ENCODE peak calls at places on chromosomes 13 and 19, in nine cellular contexts. One of them, this sample, is unnamed.

GRCh38 chr13:26017932-26018690 is 33.7 kb downstream of the SHISA2 start:
- DNase-seq in GM19239: no peak
- DNase-seq in Right ventricle myocardium superior: no peak
- DNase-seq in osteocyte: no peak
- DNase-seq in nephron progenitor cell: no peak
- DNase-seq in uterus: no peak
- DNase-seq in cardiac fibroblast: peak
- DNase-seq in body of pancreas: no peak
- DNase-seq in A549: no peak
- DNase-seq in this sample: no peak

GRCh38 chr19:39407644-39408391 is 1.2 kb downstream of the ZFP36 start:
- DNase-seq in GM19239: no peak
- DNase-seq in Right ventricle myocardium superior: peak
- DNase-seq in osteocyte: no peak
- DNase-seq in nephron progenitor cell: no peak
- DNase-seq in uterus: peak
- DNase-seq in cardiac fibroblast: peak
- DNase-seq in body of pancreas: peak
- DNase-seq in A549: peak
- DNase-seq in this sample: peak

GRCh38 chr19:58330458-58330857 is 3.7 kb downstream of the ZSCAN22 start:
- DNase-seq in GM19239: no peak
- DNase-seq in Right ventricle myocardium superior: no peak
- DNase-seq in osteocyte: no peak
- DNase-seq in nephron progenitor cell: no peak
- DNase-seq in uterus: no peak
- DNase-seq in cardiac fibroblast: peak
- DNase-seq in body of pancreas: no peak
- DNase-seq in A549: no peak
- DNase-seq in this sample: no peak

GRCh38 chr19:56905616-56906015 is 65.1 kb upstream of the PEG3 start:
- DNase-seq in GM19239: no peak
- DNase-seq in Right ventricle myocardium superior: no peak
- DNase-seq in osteocyte: no peak
- DNase-seq in nephron progenitor cell: no peak
- DNase-seq in uterus: no peak
- DNase-seq in cardiac fibroblast: no peak
- DNase-seq in body of pancreas: no peak
- DNase-seq in A549: no peak
- DNase-seq in this sample: no peak

GRCh38 chr19:30073152-30074000 is 131.3 kb downstream of the URI1 start:
- DNase-seq in GM19239: no peak
- DNase-seq in Right ventricle myocardium superior: no peak
- DNase-seq in osteocyte: no peak
- DNase-seq in nephron progenitor cell: no peak
- DNase-seq in uterus: no peak
- DNase-seq in cardiac fibroblast: no peak
- DNase-seq in body of pancreas: no peak
- DNase-seq in A549: no peak
- DNase-seq in this sample: no peak

GRCh38 chr13:113319371-113319770 is 22.3 kb downstream of the LAMP1 start:
- DNase-seq in GM19239: no peak
- DNase-seq in Right ventricle myocardium superior: peak
- DNase-seq in osteocyte: no peak
- DNase-seq in nephron progenitor cell: no peak
- DNase-seq in uterus: no peak
- DNase-seq in cardiac fibroblast: no peak
- DNase-seq in body of pancreas: no peak
- DNase-seq in A549: no peak
- DNase-seq in this sample: no peak

GRCh38 chr13:30730526-30730925 is 4.8 kb upstream of the ALOX5AP start:
- DNase-seq in GM19239: no peak
- DNase-seq in Right ventricle myocardium superior: no peak
- DNase-seq in osteocyte: no peak
- DNase-seq in nephron progenitor cell: peak
- DNase-seq in uterus: no peak
- DNase-seq in cardiac fibroblast: no peak
- DNase-seq in body of pancreas: no peak
- DNase-seq in A549: no peak
- DNase-seq in this sample: no peak

GRCh38 chr19:54433697-54434096 is 15.3 kb upstream of the LENG8 start:
- DNase-seq in GM19239: no peak
- DNase-seq in Right ventricle myocardium superior: no peak
- DNase-seq in osteocyte: no peak
- DNase-seq in nephron progenitor cell: no peak
- DNase-seq in uterus: no peak
- DNase-seq in cardiac fibroblast: no peak
- DNase-seq in body of pancreas: no peak
- DNase-seq in A549: no peak
- DNase-seq in this sample: no peak

GRCh38 chr13:112588490-112589297 is 741 bp upstream of the TUBGCP3 start:
- DNase-seq in GM19239: no peak
- DNase-seq in Right ventricle myocardium superior: no peak
- DNase-seq in osteocyte: no peak
- DNase-seq in nephron progenitor cell: no peak
- DNase-seq in uterus: no peak
- DNase-seq in cardiac fibroblast: no peak
- DNase-seq in body of pancreas: peak
- DNase-seq in A549: no peak
- DNase-seq in this sample: no peak

GRCh38 chr13:84563611-84564010 is 681.3 kb upstream of the SLITRK1 start:
- DNase-seq in GM19239: no peak
- DNase-seq in Right ventricle myocardium superior: no peak
- DNase-seq in osteocyte: no peak
- DNase-seq in nephron progenitor cell: no peak
- DNase-seq in uterus: no peak
- DNase-seq in cardiac fibroblast: no peak
- DNase-seq in body of pancreas: peak
- DNase-seq in A549: no peak
- DNase-seq in this sample: no peak

GRCh38 chr19:34733266-34733825 is 697 bp upstream of the ZNF181 start:
- DNase-seq in GM19239: peak
- DNase-seq in Right ventricle myocardium superior: no peak
- DNase-seq in osteocyte: no peak
- DNase-seq in nephron progenitor cell: peak
- DNase-seq in uterus: no peak
- DNase-seq in cardiac fibroblast: no peak
- DNase-seq in body of pancreas: no peak
- DNase-seq in A549: no peak
- DNase-seq in this sample: peak

GRCh38 chr13:28636677-28637317 is 22.1 kb upstream of the POMP start:
- DNase-seq in GM19239: no peak
- DNase-seq in Right ventricle myocardium superior: peak
- DNase-seq in osteocyte: no peak
- DNase-seq in nephron progenitor cell: peak
- DNase-seq in uterus: no peak
- DNase-seq in cardiac fibroblast: peak
- DNase-seq in body of pancreas: peak
- DNase-seq in A549: peak
- DNase-seq in this sample: peak

GRCh38 chr19:10683582-10683981 is 17.7 kb upstream of the QTRT1 start:
- DNase-seq in GM19239: no peak
- DNase-seq in Right ventricle myocardium superior: no peak
- DNase-seq in osteocyte: no peak
- DNase-seq in nephron progenitor cell: no peak
- DNase-seq in uterus: no peak
- DNase-seq in cardiac fibroblast: no peak
- DNase-seq in body of pancreas: no peak
- DNase-seq in A549: no peak
- DNase-seq in this sample: no peak

GRCh38 chr13:41601718-41602445 is 144.5 kb downstream of the RGCC start:
- DNase-seq in GM19239: no peak
- DNase-seq in Right ventricle myocardium superior: no peak
- DNase-seq in osteocyte: no peak
- DNase-seq in nephron progenitor cell: no peak
- DNase-seq in uterus: no peak
- DNase-seq in cardiac fibroblast: peak
- DNase-seq in body of pancreas: no peak
- DNase-seq in A549: no peak
- DNase-seq in this sample: no peak

GRCh38 chr19:8363803-8364771 is at the start of gene ANGPTL4:
- DNase-seq in GM19239: no peak
- DNase-seq in Right ventricle myocardium superior: peak
- DNase-seq in osteocyte: peak
- DNase-seq in nephron progenitor cell: peak
- DNase-seq in uterus: peak
- DNase-seq in cardiac fibroblast: peak
- DNase-seq in body of pancreas: peak
- DNase-seq in A549: peak
- DNase-seq in this sample: no peak

GRCh38 chr13:74305876-74306275 is 171.7 kb upstream of the KLF12 start:
- DNase-seq in GM19239: no peak
- DNase-seq in Right ventricle myocardium superior: no peak
- DNase-seq in osteocyte: no peak
- DNase-seq in nephron progenitor cell: no peak
- DNase-seq in uterus: no peak
- DNase-seq in cardiac fibroblast: no peak
- DNase-seq in body of pancreas: no peak
- DNase-seq in A549: no peak
- DNase-seq in this sample: no peak

GRCh38 chr13:83536941-83537340 is 345.3 kb downstream of the SLITRK1 start:
- DNase-seq in GM19239: no peak
- DNase-seq in Right ventricle myocardium superior: no peak
- DNase-seq in osteocyte: no peak
- DNase-seq in nephron progenitor cell: no peak
- DNase-seq in uterus: no peak
- DNase-seq in cardiac fibroblast: no peak
- DNase-seq in body of pancreas: no peak
- DNase-seq in A549: no peak
- DNase-seq in this sample: no peak

GRCh38 chr13:75310005-75310580 is 171.9 kb downstream of the TBC1D4 start:
- DNase-seq in GM19239: no peak
- DNase-seq in Right ventricle myocardium superior: no peak
- DNase-seq in osteocyte: no peak
- DNase-seq in nephron progenitor cell: no peak
- DNase-seq in uterus: no peak
- DNase-seq in cardiac fibroblast: no peak
- DNase-seq in body of pancreas: no peak
- DNase-seq in A549: no peak
- DNase-seq in this sample: no peak

GRCh38 chr19:18091217-18091608 is 4.5 kb upstream of the IL12RB1 start:
- DNase-seq in GM19239: peak
- DNase-seq in Right ventricle myocardium superior: peak
- DNase-seq in osteocyte: no peak
- DNase-seq in nephron progenitor cell: no peak
- DNase-seq in uterus: no peak
- DNase-seq in cardiac fibroblast: no peak
- DNase-seq in body of pancreas: peak
- DNase-seq in A549: no peak
- DNase-seq in this sample: peak

GRCh38 chr13:113413898-113414282 is 39.4 kb downstream of the ADPRHL1 start:
- DNase-seq in GM19239: no peak
- DNase-seq in Right ventricle myocardium superior: peak
- DNase-seq in osteocyte: no peak
- DNase-seq in nephron progenitor cell: no peak
- DNase-seq in uterus: no peak
- DNase-seq in cardiac fibroblast: no peak
- DNase-seq in body of pancreas: no peak
- DNase-seq in A549: no peak
- DNase-seq in this sample: no peak

GRCh38 chr13:113655358-113656014 is 2.5 kb downstream of the ATP4B start:
- DNase-seq in GM19239: no peak
- DNase-seq in Right ventricle myocardium superior: peak
- DNase-seq in osteocyte: no peak
- DNase-seq in nephron progenitor cell: no peak
- DNase-seq in uterus: no peak
- DNase-seq in cardiac fibroblast: no peak
- DNase-seq in body of pancreas: peak
- DNase-seq in A549: no peak
- DNase-seq in this sample: no peak